ENCODE peak calls at places on chromosomes 6 and 20, in five cellular contexts. Z, M, I, C and P are unnamed samples.

GRCh38 chr20:11083841-11084240 is 410.0 kb upstream of the JAG1 start:
- DNase-seq in Z (no peak), M (no peak), I (no peak), C (no peak), P (no peak)

GRCh38 chr6:3471711-3472110 is 14.9 kb upstream of the SLC22A23 start:
- DNase-seq in Z (no peak), M (no peak), I (no peak), C (no peak), P (peak; percentile 58)

GRCh38 chr6:105458552-105458951 is 55.7 kb upstream of the PREP start:
- DNase-seq in Z (no peak), M (no peak), I (no peak), C (no peak), P (no peak)

GRCh38 chr20:45462711-45463110 is 6.8 kb upstream of the WFDC2 start:
- DNase-seq in Z (no peak), M (no peak), I (no peak), C (no peak), P (no peak)

GRCh38 chr20:37911838-37912273 is 8.9 kb downstream of the VSTM2L start:
- DNase-seq in Z (peak; percentile 66), M (peak; percentile 70), I (no peak), C (peak; percentile 9), P (peak; percentile 63)

GRCh38 chr6:111813247-111814162 is 59.7 kb downstream of the FYN start:
- DNase-seq in Z (no peak), M (no peak), I (no peak), C (no peak), P (peak; percentile 80)

GRCh38 chr6:15607603-15608002 is 55.2 kb downstream of the DTNBP1 start:
- DNase-seq in Z (no peak), M (no peak), I (no peak), C (no peak), P (no peak)

GRCh38 chr6:122735618-122736017 is 43.9 kb upstream of the FABP7 start:
- DNase-seq in Z (no peak), M (no peak), I (no peak), C (no peak), P (no peak)

GRCh38 chr20:24970743-24971142 is 21.7 kb downstream of the CST7 start:
- DNase-seq in Z (no peak), M (no peak), I (no peak), C (peak; percentile 2), P (no peak)

GRCh38 chr20:46767127-46767761 is 57.8 kb downstream of the SLC2A10 start:
- DNase-seq in Z (no peak), M (no peak), I (peak; percentile 46), C (peak; percentile 30), P (peak; percentile 32)

GRCh38 chr6:162538643-162539064 is 188.9 kb downstream of the PRKN start:
- DNase-seq in Z (peak; percentile 85), M (peak; percentile 86), I (no peak), C (no peak), P (no peak)

GRCh38 chr6:30006170-30007131 is 54.6 kb upstream of the POLR1H start:
- DNase-seq in Z (peak; percentile 41), M (peak; percentile 58), I (no peak), C (no peak), P (peak; percentile 5)

GRCh38 chr6:52499026-52499425 is 77.8 kb downstream of the TRAM2 start:
- DNase-seq in Z (no peak), M (no peak), I (no peak), C (no peak), P (peak; percentile 75)

GRCh38 chr6:25202505-25202904 is 76.7 kb upstream of the CARMIL1 start:
- DNase-seq in Z (no peak), M (no peak), I (no peak), C (no peak), P (peak; percentile 78)

GRCh38 chr6:3237761-3238662 is 10.6 kb upstream of the TUBB2B start:
- DNase-seq in Z (no peak), M (no peak), I (no peak), C (no peak), P (peak; percentile 26)

GRCh38 chr20:19253316-19253715 is 40.9 kb downstream of the SLC24A3 start:
- DNase-seq in Z (no peak), M (no peak), I (no peak), C (no peak), P (no peak)

GRCh38 chr20:50318709-50319108 is 128.1 kb downstream of the CEBPB start:
- DNase-seq in Z (no peak), M (no peak), I (no peak), C (no peak), P (no peak)

GRCh38 chr20:48620112-48620485 is 207.7 kb downstream of the PREX1 start:
- DNase-seq in Z (no peak), M (no peak), I (no peak), C (no peak), P (no peak)

GRCh38 chr20:48622421-48622820 is 205.4 kb downstream of the PREX1 start:
- DNase-seq in Z (no peak), M (peak; percentile 20), I (no peak), C (no peak), P (no peak)

GRCh38 chr20:48620486-48621255 is 207.1 kb downstream of the PREX1 start:
- DNase-seq in Z (peak; percentile 85), M (peak; percentile 89), I (peak; percentile 72), C (peak; percentile 74), P (peak; percentile 69)

GRCh38 chr20:48623176-48623905 is 204.5 kb downstream of the PREX1 start:
- DNase-seq in Z (no peak), M (peak; percentile 18), I (no peak), C (no peak), P (no peak)

DNA sequence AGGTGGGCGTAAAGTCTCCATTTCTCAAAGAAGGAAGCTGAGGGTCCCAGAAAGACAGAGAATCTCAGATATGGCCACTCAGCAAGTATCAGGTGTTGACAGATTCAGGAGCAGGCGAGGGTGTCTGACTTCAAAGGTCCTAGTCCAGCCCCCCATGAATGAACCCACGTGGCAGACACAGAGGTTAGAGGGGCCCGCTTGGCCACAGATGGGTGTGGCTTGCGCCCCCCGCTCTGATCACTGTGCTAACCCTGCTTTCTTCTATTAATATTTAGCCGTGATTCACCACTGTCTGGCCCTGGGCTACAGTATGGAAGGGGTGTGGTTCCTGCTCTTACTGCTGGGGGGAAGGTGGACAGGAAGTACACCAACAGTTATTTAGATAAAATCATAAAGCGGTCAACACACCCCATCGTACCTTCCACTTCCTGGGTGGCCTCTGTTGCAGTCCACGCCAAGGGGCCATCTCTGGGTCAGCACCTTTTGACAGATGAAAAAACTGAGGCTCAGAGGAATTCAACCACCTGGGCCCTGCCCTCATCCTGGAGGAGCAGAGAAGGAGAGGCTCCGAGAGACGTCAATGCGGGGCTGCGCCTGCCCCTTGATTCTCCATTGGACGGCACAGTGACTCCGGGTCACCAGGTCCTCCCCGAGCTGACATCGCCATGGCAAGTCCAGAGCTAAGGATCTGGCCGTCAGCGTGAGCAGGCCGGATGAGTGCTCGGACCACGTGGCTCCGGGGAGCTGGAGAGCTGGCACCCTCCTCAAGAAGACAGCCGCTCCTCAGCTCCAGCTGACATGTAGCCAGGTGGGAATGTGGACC is 206.3 kb downstream of the PREX1 start:
- DNase-seq in Z (no peak), M (peak; percentile 49), I (no peak), C (no peak), P (peak; percentile 22)
- TF ChIP-seq CTCF in Z (peak; percentile 3), M (no peak), I (no peak), C (no peak), P (no peak)

GRCh38 chr6:38933426-38933825 is 115.2 kb upstream of the GLP1R start:
- DNase-seq in Z (no peak), M (no peak), I (peak; percentile 22), C (no peak), P (peak; percentile 2)
- TF ChIP-seq CTCF in Z (no peak), M (no peak), I (peak; percentile 34), C (peak; percentile 42), P (no peak)

DNA sequence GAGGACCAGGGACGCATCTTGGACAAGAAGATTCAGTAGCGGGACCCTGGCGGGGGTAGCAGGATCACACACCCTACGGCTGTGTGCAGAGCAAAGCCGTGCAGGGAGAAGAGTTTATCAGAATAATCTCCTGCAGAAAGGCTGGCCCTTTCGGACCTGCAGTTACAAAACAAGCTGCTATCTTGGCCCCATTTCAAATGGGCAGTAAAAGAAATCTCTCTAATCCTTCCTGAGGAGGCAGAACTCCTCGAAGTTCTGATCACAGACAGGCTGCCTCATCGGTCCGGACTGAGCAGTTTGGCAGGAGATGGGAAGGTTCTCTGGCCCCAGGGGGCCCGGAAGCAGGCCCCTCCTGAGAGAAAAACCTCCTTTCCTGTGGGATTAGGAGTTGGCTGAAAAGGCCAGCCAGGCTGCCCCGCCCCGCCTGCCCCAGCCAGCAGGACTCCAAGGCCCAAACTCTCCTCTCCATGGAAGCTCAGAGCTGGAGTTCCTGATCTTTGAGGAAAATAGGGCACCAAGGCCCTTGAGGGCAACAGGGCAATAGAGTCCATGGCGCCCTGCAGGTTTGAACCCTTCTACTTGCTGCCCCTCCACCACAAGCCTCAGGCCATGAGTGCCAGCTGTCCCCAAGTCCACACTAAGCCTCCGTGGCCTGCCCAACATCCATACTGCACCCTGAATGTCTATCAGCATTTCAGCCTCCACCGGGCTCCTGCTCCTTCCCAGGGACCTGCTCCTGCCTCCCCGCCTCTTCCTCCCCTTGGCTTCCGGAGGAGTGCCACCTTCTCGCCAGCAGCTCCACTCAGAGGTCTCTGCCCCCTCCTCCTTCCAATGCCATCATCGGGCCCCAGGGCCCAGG is 141.3 kb downstream of the PREX1 start:
- DNase-seq in Z (peak; percentile 61), M (peak; percentile 63), I (no peak), C (no peak), P (peak; percentile 69)
- TF ChIP-seq CTCF in Z (no peak), M (no peak), I (no peak), C (no peak), P (no peak)

GRCh38 chr6:34969662-34970265 is 80.7 kb downstream of the ANKS1A start:
- DNase-seq in Z (no peak), M (no peak), I (no peak), C (no peak), P (no peak)

GRCh38 chr6:34970487-34970886 is 81.4 kb downstream of the ANKS1A start:
- DNase-seq in Z (no peak), M (no peak), I (no peak), C (no peak), P (peak; percentile 20)

GRCh38 chr6:34970962-34971361 is 81.9 kb downstream of the ANKS1A start:
- DNase-seq in Z (no peak), M (no peak), I (no peak), C (no peak), P (peak; percentile 78)

GRCh38 chr6:34974249-34974642 is 85.2 kb downstream of the ANKS1A start:
- DNase-seq in Z (no peak), M (no peak), I (no peak), C (no peak), P (no peak)

GRCh38 chr6:34973547-34974248 is 84.6 kb downstream of the ANKS1A start:
- DNase-seq in Z (no peak), M (no peak), I (no peak), C (no peak), P (no peak)
- TF ChIP-seq CTCF in Z (peak; percentile 47), M (no peak), I (no peak), C (peak; percentile 21), P (no peak)

GRCh38 chr6:55941713-55942112 is 66.3 kb upstream of the BMP5 start:
- DNase-seq in Z (no peak), M (no peak), I (no peak), C (no peak), P (no peak)
- TF ChIP-seq CTCF in Z (peak; percentile 27), M (no peak), I (peak; percentile 15), C (no peak), P (peak; percentile 13)

GRCh38 chr20:33394718-33395117 is 6.6 kb downstream of the CDK5RAP1 start:
- DNase-seq in Z (no peak), M (no peak), I (no peak), C (no peak), P (no peak)
- TF ChIP-seq CTCF in Z (peak; percentile 28), M (no peak), I (peak; percentile 20), C (peak; percentile 28), P (no peak)